ENCODE peak calls at places on chromosomes 3 and 15, in seven cellular contexts. V, Y, C, B, N, I and L are unnamed samples. For H3K36me3, the result is how much of the 10 kb centered on the place peaks cover.

GRCh38 chr15:41557673-41558399 is 1.2 kb upstream of the TYRO3 start:
- DNase-seq in V (peak), N (peak), I (peak), B (peak), Y (peak), C (peak), L (no peak)

GRCh38 chr3:56976666-56977560 is 83.6 kb upstream of the SPATA12 start:
- DNase-seq in B (no peak), C (no peak), V (no peak), N (no peak), I (no peak), Y (no peak), L (peak)

GRCh38 chr3:72919520-72919919 is 31.7 kb downstream of the GXYLT2 start:
- DNase-seq in Y (no peak), I (no peak), B (no peak), V (no peak), N (no peak), C (no peak), L (no peak)

GRCh38 chr3:30181546-30181945 is 424.9 kb upstream of the TGFBR2 start:
- DNase-seq in I (no peak), C (no peak), V (no peak), N (no peak), Y (no peak), B (no peak), L (no peak)

GRCh38 chr3:129356756-129357425 is 71.5 kb downstream of the EFCAB12 start:
- DNase-seq in B (no peak), N (no peak), Y (no peak), V (no peak), I (no peak), C (no peak), L (no peak)

GRCh38 chr15:95119041-95119440 is 887.7 kb downstream of the MCTP2 start:
- DNase-seq in I (no peak), Y (no peak), V (no peak), C (no peak), N (no peak), B (no peak), L (no peak)

GRCh38 chr3:31960793-31961431 is 20.1 kb downstream of the OSBPL10 start:
- DNase-seq in N (no peak), C (no peak), Y (peak), I (no peak), B (no peak), V (no peak), L (no peak)

GRCh38 chr3:55402886-55403605 is 84.1 kb downstream of the WNT5A start:
- DNase-seq in I (no peak), N (no peak), B (no peak), V (no peak), C (no peak), Y (no peak), L (no peak)

GRCh38 chr3:54322354-54322753 is 200.0 kb downstream of the CACNA2D3 start:
- DNase-seq in I (no peak), Y (no peak), V (no peak), B (no peak), N (peak), C (no peak), L (no peak)

GRCh38 chr15:85727068-85727467 is 67.7 kb downstream of the KLHL25 start:
- DNase-seq in B (no peak), N (peak), V (no peak), C (no peak), I (no peak), Y (no peak), L (no peak)

GRCh38 chr3:175307642-175308041 is 448.5 kb downstream of the NAALADL2 start:
- DNase-seq in I (no peak), Y (no peak), C (no peak), N (no peak), V (no peak), B (no peak), L (no peak)

GRCh38 chr3:177234121-177234520 is 36.8 kb upstream of the TBL1XR1 start:
- DNase-seq in C (no peak), N (no peak), B (no peak), Y (no peak), V (no peak), I (no peak), L (no peak)

GRCh38 chr3:100423611-100424010 is 22.3 kb downstream of the LNP1 start:
- DNase-seq in B (no peak), Y (no peak), C (no peak), N (no peak), V (no peak), I (no peak), L (no peak)

GRCh38 chr3:25618043-25618442 is 46.7 kb downstream of the TOP2B start:
- DNase-seq in Y (no peak), I (no peak), C (no peak), N (no peak), B (no peak), V (no peak), L (no peak)
- H3K36me3 ChIP-seq in Y (half or more), I (under half), C (under half), N (under half), B (half or more), V (under half), L (half or more)

DNA sequence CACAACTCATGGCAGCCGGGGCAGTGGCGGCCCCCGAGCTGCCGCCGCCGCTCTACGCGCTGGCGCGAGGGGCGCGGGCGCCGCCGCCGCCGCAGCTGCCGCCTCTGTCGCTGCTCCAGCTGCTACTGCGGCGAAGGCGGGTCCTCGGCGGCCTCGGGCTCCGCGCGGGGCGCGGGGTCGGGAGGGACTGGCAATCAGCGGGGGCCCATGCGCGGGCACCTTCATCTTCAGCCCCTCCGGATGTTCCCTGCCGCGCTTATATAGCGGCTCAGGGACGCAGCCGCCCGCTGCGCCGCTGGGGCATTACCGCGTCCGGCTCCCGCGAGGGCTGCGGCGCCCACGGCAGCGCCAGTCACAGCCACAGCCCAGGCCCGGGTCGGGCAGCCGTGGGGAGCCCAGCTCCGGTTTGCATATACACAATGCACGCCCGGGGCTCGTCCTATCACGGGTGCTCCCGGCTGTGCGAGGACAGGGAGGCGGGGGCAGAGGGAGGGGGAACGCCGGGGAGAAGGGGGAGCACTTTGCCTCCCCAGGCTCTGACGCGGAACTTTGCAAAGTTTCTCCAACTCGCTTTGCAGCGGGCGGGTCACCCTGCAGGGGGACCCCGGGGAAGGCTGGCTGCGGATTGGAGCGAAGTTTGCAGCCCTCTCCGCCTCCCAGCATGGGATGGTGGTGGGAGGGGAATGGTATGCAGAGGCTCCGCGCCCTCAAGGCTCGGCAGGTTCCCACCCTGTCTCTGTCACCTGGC is at the start of gene VGLL3:
- DNase-seq in N (peak), I (peak), V (no peak), B (peak), C (peak), Y (peak), L (peak)
- H3K4me3 ChIP-seq in N (peak), I (peak), V (no peak), B (peak), C (peak), Y (peak), L (peak)

GRCh38 chr15:40458495-40459371 is 12.1 kb upstream of the CHST14 start:
- DNase-seq in I (no peak), C (peak), Y (no peak), V (no peak), N (no peak), B (no peak), L (no peak)

GRCh38 chr15:40463279-40463678 is 7.5 kb upstream of the CHST14 start:
- DNase-seq in I (no peak), B (no peak), V (no peak), N (no peak), C (no peak), Y (no peak), L (no peak)

GRCh38 chr15:40461958-40462357 is 8.8 kb upstream of the CHST14 start:
- DNase-seq in V (no peak), Y (no peak), I (no peak), B (no peak), C (peak), N (no peak), L (no peak)

GRCh38 chr15:40459391-40460015 is 11.3 kb upstream of the CHST14 start:
- DNase-seq in N (no peak), Y (no peak), V (no peak), C (peak), I (no peak), B (no peak), L (no peak)

GRCh38 chr15:40460404-40460803 is 10.4 kb upstream of the CHST14 start:
- DNase-seq in Y (no peak), V (no peak), N (no peak), I (no peak), B (no peak), C (peak), L (no peak)
- H3K36me3 ChIP-seq in Y (under half), V (under half), N (under half), I (under half), B (half or more), C (under half), L (under half)

DNA sequence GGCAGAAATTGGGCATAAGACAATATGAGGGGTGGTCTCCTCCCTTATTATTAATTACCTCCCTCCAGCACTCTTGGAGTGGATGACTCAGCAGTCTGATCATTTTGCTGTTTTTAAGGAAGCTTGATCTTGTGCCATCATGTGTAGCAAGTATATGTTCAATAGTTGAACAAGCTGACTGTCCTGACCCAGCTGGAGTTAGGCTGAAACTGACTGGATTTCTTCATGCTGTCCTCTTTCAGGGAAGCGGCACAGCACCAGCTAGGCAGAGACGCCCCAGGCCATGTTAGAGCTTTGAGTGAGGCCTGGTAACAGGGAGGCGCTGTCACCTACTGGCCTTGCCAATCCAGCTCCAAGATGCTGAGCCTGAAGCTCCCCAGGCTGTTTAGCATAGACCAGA is 54.4 kb upstream of the KIF23 start:
- DNase-seq in C (no peak), N (no peak), I (no peak), Y (no peak), V (no peak), B (no peak), L (no peak)
- H3K4me3 ChIP-seq in C (no peak), N (no peak), I (no peak), Y (peak), V (no peak), B (no peak), L (no peak)

GRCh38 chr3:185916042-185916833 is 21.6 kb downstream of the TRA2B start:
- DNase-seq in V (no peak), C (no peak), B (no peak), Y (no peak), N (no peak), I (no peak), L (no peak)
- H3K36me3 ChIP-seq in V (half or more), C (under half), B (half or more), Y (half or more), N (under half), I (under half), L (half or more)

GRCh38 chr3:77147836-77148578 is 108.1 kb downstream of the ROBO2 start:
- DNase-seq in I (no peak), Y (peak), C (no peak), N (no peak), B (no peak), V (no peak), L (no peak)
- H3K4me3 ChIP-seq in I (no peak), Y (no peak), C (no peak), N (no peak), B (no peak), V (no peak), L (no peak)

GRCh38 chr3:132690040-132690439 is 29.9 kb downstream of the UBA5 start:
- DNase-seq in N (no peak), C (no peak), B (no peak), I (no peak), Y (no peak), V (no peak), L (no peak)
- H3K36me3 ChIP-seq in N (under half), C (under half), B (half or more), I (under half), Y (half or more), V (half or more), L (half or more)

GRCh38 chr3:184561329-184562145 is at the start of gene EPHB3:
- DNase-seq in N (peak), V (peak), I (peak), C (peak), Y (peak), B (peak), L (peak)

GRCh38 chr3:184562146-184562861 is 719 bp downstream of the EPHB3 start:
- DNase-seq in V (peak), N (no peak), C (no peak), Y (peak), B (no peak), I (no peak), L (no peak)

GRCh38 chr3:184559336-184559735 is 2.2 kb upstream of the EPHB3 start:
- DNase-seq in V (no peak), N (peak), B (no peak), I (no peak), Y (no peak), C (no peak), L (no peak)

GRCh38 chr3:184560992-184561328 is 625 bp upstream of the EPHB3 start:
- DNase-seq in B (no peak), C (no peak), V (no peak), Y (no peak), I (no peak), N (no peak), L (no peak)

DNA sequence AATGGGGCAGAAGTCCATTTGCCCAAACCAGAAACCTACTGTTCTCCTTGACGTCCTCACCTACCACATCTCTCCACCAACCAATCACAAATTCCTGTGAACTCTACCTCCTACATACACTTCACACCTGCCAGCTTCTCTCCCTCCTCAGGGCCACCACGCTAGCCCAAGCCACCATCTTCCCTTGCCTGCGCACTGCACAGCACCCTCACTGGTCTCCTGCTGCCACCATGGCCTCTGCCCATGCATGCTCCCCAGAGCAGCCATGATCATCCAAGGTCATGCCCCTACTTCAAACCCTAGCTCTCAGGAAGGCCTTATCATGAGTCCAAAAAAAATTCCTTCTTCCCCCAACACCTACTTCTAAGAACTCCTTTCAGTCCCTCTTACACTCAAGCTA is 1.1 kb upstream of the EPHB3 start:
- DNase-seq in C (no peak), I (no peak), N (peak), V (no peak), B (no peak), Y (no peak), L (no peak)
- H3K4me3 ChIP-seq in C (peak), I (no peak), N (peak), V (peak), B (peak), Y (no peak), L (no peak)

DNA sequence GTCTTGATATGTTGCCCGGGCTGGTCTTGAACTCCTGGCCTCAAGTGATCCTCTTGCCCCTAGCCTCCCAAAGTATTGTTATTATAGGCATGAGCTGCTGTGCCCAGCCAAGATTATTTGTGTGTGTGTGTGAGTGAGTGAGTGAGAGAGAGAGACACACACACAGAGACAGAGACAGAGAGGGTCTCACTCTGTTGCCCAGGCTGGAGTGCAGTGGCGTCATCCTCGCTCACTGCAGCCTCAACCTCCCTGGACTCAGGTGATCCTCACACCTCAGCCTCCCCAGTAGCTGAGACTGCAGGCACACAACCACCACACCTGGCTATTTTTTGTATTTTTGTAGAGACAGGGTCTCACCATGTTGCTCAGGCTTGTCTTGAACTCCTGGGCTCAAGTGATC is 5.8 kb downstream of the ICE2 start:
- DNase-seq in I (no peak), N (no peak), V (no peak), Y (no peak), C (no peak), B (no peak), L (no peak)
- H3K36me3 ChIP-seq in I (under half), N (under half), V (under half), Y (half or more), C (under half), B (under half), L (under half)

DNA sequence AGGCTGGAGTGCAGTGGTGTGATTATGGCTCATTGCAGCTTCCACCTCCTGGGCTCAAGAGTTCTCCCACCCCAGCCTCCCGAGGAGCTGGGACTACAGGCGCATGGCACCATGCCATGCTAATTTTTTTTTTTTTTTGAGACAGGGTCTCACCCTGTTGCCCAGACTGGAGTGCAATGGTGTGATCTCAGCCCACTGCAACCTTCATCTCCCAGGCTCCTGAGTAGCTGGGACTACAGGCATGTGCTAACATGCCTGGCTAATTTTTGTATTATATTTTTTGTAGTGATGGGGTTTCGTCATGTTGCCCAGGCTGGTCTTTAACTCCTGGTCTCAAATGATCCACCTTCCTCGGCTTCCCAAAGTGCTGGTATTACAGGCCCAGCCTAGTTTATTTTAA is 4.0 kb downstream of the TEX9 start:
- DNase-seq in B (no peak), N (no peak), V (no peak), C (no peak), Y (no peak), I (no peak), L (no peak)
- H3K4me3 ChIP-seq in B (no peak), N (no peak), V (no peak), C (no peak), Y (no peak), I (no peak), L (no peak)